ENCODE peak calls at places on chromosomes 7 and 10, in seven cellular contexts. N, S, A, X, Q, G and U are unnamed samples.

GRCh38 chr10:91103384-91104184 is 116.9 kb upstream of the PCGF5 start:
- DNase-seq in N (no peak), S (no peak), A (no peak), X (no peak), Q (peak; percentile 8), G (no peak), U (no peak)

GRCh38 chr10:6050801-6051445 is 11.2 kb downstream of the IL2RA start:
- DNase-seq in N (peak; percentile 77), S (no peak), A (peak; percentile 54), X (peak; percentile 80), Q (peak; percentile 68), G (no peak), U (peak; percentile 80)

GRCh38 chr10:33370434-33370930 is 36.0 kb upstream of the NRP1 start:
- DNase-seq in N (no peak), S (no peak), A (no peak), X (no peak), Q (no peak), G (no peak), U (no peak)

GRCh38 chr10:43057231-43057711 is 19.6 kb upstream of the RET start:
- DNase-seq in N (no peak), S (no peak), A (no peak), X (no peak), Q (no peak), G (no peak), U (no peak)

GRCh38 chr7:32062150-32062549 is 8.1 kb downstream of the PDE1C start:
- DNase-seq in N (no peak), S (peak; percentile 23), A (peak; percentile 49), X (peak; percentile 44), Q (peak; percentile 7), G (no peak), U (peak; percentile 13)

GRCh38 chr7:135200824-135201331 is 10.4 kb downstream of the WDR91 start:
- DNase-seq in N (no peak), S (no peak), A (no peak), X (no peak), Q (no peak), G (no peak), U (no peak)

GRCh38 chr7:112880786-112881418 is 90.7 kb upstream of the TMEM168 start:
- DNase-seq in N (no peak), S (no peak), A (no peak), X (no peak), Q (no peak), G (no peak), U (no peak)

GRCh38 chr7:1936006-1936310 is 265.9 kb downstream of the ELFN1 start:
- DNase-seq in N (no peak), S (no peak), A (no peak), X (no peak), Q (no peak), G (no peak), U (no peak)

GRCh38 chr10:31645786-31646185 is 282.8 kb downstream of the ARHGAP12 start:
- DNase-seq in N (no peak), S (peak; percentile 24), A (no peak), X (no peak), Q (no peak), G (no peak), U (peak; percentile 20)

GRCh38 chr10:7945469-7946187 is 108.9 kb upstream of the GATA3 start:
- DNase-seq in N (no peak), S (no peak), A (no peak), X (no peak), Q (no peak), G (no peak), U (peak; percentile 49)

GRCh38 chr7:129262333-129262732 is 37.5 kb downstream of the AHCYL2 start:
- DNase-seq in N (no peak), S (no peak), A (no peak), X (no peak), Q (no peak), G (no peak), U (peak; percentile 8)
- H3K4me3 ChIP-seq in N (no peak overlapping the region), S (no peak overlapping the region), A (no peak overlapping the region), X (no peak overlapping the region), Q (no peak overlapping the region), G (no peak overlapping the region), U (no peak overlapping the region)

DNA sequence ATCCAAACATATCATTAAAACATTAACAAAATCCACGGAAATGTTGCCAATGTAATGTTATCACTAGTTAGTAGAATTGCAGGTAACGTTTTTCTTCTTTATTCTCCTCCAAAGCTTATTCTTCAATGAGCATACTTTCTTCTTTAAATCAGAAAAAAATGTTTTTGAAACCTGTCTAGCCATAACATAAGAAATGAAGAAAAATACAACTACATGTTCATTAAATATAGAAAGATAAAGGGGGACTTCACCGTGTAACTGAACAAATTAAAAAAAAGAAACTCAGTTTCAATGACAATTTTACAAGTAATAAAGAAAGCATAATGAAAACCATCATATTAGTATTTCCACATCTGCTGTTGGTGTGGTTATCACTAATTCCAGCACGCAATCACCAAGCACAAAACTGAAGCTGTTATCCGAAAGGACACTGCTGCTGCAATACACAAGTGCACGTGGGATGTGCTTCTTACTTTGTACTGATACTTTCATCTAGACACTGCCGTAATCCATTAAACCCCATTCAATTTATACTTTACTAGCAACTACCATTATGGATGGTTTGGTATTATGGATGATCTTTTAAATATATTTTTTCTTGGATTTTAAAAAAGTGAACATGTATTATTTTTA is 9.6 kb downstream of the ESYT2 start:
- DNase-seq in N (no peak), S (no peak), A (no peak), X (no peak), Q (peak; percentile 55), G (no peak), U (peak; percentile 83)
- H3K4me3 ChIP-seq in N (no peak overlapping the region), S (peak overlapping the region; percentile 51), A (no peak overlapping the region), X (no peak overlapping the region), Q (no peak overlapping the region), G (peak overlapping the region; percentile 8), U (peak overlapping the region; percentile 50)

GRCh38 chr10:11684717-11685645 is 57.2 kb upstream of the ECHDC3 start:
- DNase-seq in N (peak; percentile 45), S (peak; percentile 96), A (peak; percentile 73), X (peak; percentile 63), Q (peak; percentile 73), G (no peak), U (peak; percentile 79)
- H3K4me3 ChIP-seq in N (peak overlapping the region; percentile 45), S (peak overlapping the region; percentile 55), A (no peak overlapping the region), X (no peak overlapping the region), Q (peak overlapping the region; percentile 39), G (peak overlapping the region; percentile 35), U (peak overlapping the region; percentile 43)

DNA sequence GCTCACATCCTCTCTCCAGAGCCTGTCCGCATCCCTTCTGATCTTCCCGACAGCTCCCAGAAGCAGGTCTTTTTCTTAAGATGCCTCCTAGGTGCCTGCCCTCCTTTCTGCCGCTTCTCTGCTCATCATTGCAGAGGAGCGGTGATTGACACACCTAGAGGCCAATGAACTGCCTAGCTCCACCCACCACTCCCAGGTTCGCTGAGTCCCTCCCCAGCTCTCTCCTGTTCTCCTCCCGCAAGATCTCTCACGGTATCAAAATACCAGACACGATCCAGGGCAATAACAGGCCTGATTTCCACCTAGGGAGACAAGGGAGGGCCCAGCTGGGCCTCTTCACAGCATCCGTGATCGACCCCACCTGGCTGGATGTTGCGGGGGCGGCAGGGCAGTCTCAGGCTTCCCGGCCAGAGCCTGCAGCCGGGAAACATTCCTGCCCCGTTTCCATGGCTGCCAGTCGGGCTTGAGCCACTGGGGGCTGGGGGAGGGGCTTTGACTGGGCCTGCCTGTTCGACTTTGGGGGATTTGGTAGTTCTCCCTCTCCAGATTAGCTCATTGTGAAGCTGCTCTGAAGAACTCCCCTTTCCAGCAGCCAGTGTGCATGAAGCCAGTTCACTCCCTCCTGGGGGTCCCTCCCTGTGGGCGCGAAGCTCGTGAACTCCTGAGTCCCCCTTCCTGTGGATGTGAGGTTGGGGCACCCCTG is 373.5 kb downstream of the RPS24 start:
- DNase-seq in N (peak; percentile 33), S (peak; percentile 90), A (peak; percentile 92), X (peak; percentile 97), Q (peak; percentile 96), G (no peak), U (peak; percentile 81)
- H3K4me3 ChIP-seq in N (peak overlapping the region; percentile 42), S (peak overlapping the region; percentile 56), A (no peak overlapping the region), X (peak overlapping the region; percentile 33), Q (no peak overlapping the region), G (no peak overlapping the region), U (peak overlapping the region; percentile 39)

GRCh38 chr7:117020605-117021002 is 67.3 kb downstream of the ST7 start:
- DNase-seq in N (no peak), S (no peak), A (no peak), X (no peak), Q (no peak), G (no peak), U (no peak)
- H3K4me3 ChIP-seq in N (no peak overlapping the region), S (peak overlapping the region; percentile 46), A (no peak overlapping the region), X (peak overlapping the region; percentile 30), Q (peak overlapping the region; percentile 45), G (peak overlapping the region; percentile 40), U (peak overlapping the region; percentile 45)